ENCODE peak calls at places on chromosomes 12 and 14, in ten cellular contexts. One of them, this sample, is unnamed.

GRCh38 chr14:26867171-26867757 is 269.4 kb upstream of the NOVA1 start:
- DNase-seq in A673: no peak
- DNase-seq in A549: no peak
- DNase-seq in suprapubic skin: no peak
- DNase-seq in fibroblast of the aortic adventitia: peak
- DNase-seq in brain microvascular endothelial cell: no peak
- DNase-seq in Calu3: no peak
- DNase-seq in tibial nerve: no peak
- DNase-seq in GM20000: no peak
- DNase-seq in type B pancreatic cell: no peak
- DNase-seq in this sample: no peak

GRCh38 chr12:6295187-6295811 is 15.2 kb upstream of the PLEKHG6 start:
- DNase-seq in A673: no peak
- DNase-seq in A549: peak
- DNase-seq in suprapubic skin: peak
- DNase-seq in fibroblast of the aortic adventitia: peak
- DNase-seq in brain microvascular endothelial cell: peak
- DNase-seq in Calu3: peak
- DNase-seq in tibial nerve: no peak
- DNase-seq in GM20000: no peak
- DNase-seq in type B pancreatic cell: no peak
- DNase-seq in this sample: no peak

GRCh38 chr12:67648306-67649164 is at the start of gene DYRK2:
- DNase-seq in A673: peak
- DNase-seq in A549: peak
- DNase-seq in suprapubic skin: peak
- DNase-seq in fibroblast of the aortic adventitia: peak
- DNase-seq in brain microvascular endothelial cell: peak
- DNase-seq in Calu3: peak
- DNase-seq in tibial nerve: peak
- DNase-seq in GM20000: peak
- DNase-seq in type B pancreatic cell: peak
- DNase-seq in this sample: peak

GRCh38 chr14:93480867-93481266 is 50.1 kb downstream of the UNC79 start:
- DNase-seq in A673: peak
- DNase-seq in A549: no peak
- DNase-seq in suprapubic skin: no peak
- DNase-seq in fibroblast of the aortic adventitia: no peak
- DNase-seq in brain microvascular endothelial cell: no peak
- DNase-seq in Calu3: no peak
- DNase-seq in tibial nerve: no peak
- DNase-seq in GM20000: no peak
- DNase-seq in type B pancreatic cell: no peak
- DNase-seq in this sample: no peak

GRCh38 chr12:28631831-28632230 is 441.6 kb downstream of the CCDC91 start:
- DNase-seq in A673: no peak
- DNase-seq in A549: no peak
- DNase-seq in suprapubic skin: no peak
- DNase-seq in fibroblast of the aortic adventitia: no peak
- DNase-seq in brain microvascular endothelial cell: peak
- DNase-seq in Calu3: no peak
- DNase-seq in tibial nerve: no peak
- DNase-seq in GM20000: no peak
- DNase-seq in type B pancreatic cell: no peak
- DNase-seq in this sample: no peak

GRCh38 chr12:132622437-132623071 is 4.0 kb downstream of the P2RX2 start:
- DNase-seq in A673: peak
- DNase-seq in A549: no peak
- DNase-seq in suprapubic skin: peak
- DNase-seq in fibroblast of the aortic adventitia: peak
- DNase-seq in brain microvascular endothelial cell: peak
- DNase-seq in Calu3: no peak
- DNase-seq in tibial nerve: no peak
- DNase-seq in GM20000: no peak
- DNase-seq in type B pancreatic cell: peak
- DNase-seq in this sample: no peak

GRCh38 chr12:92570056-92570753 is 132.6 kb upstream of the PLEKHG7 start:
- DNase-seq in A673: peak
- DNase-seq in A549: peak
- DNase-seq in suprapubic skin: no peak
- DNase-seq in fibroblast of the aortic adventitia: peak
- DNase-seq in brain microvascular endothelial cell: peak
- DNase-seq in Calu3: peak
- DNase-seq in tibial nerve: no peak
- DNase-seq in GM20000: peak
- DNase-seq in type B pancreatic cell: no peak
- DNase-seq in this sample: no peak

GRCh38 chr12:129325566-129325965 is 472.3 kb downstream of the GLT1D1 start:
- DNase-seq in A673: no peak
- DNase-seq in A549: no peak
- DNase-seq in suprapubic skin: no peak
- DNase-seq in fibroblast of the aortic adventitia: no peak
- DNase-seq in brain microvascular endothelial cell: no peak
- DNase-seq in Calu3: no peak
- DNase-seq in tibial nerve: no peak
- DNase-seq in GM20000: no peak
- DNase-seq in type B pancreatic cell: no peak
- DNase-seq in this sample: no peak

GRCh38 chr12:18967814-18968213 is 161.7 kb upstream of the PLEKHA5 start:
- DNase-seq in A673: no peak
- DNase-seq in A549: no peak
- DNase-seq in suprapubic skin: no peak
- DNase-seq in fibroblast of the aortic adventitia: peak
- DNase-seq in brain microvascular endothelial cell: no peak
- DNase-seq in Calu3: no peak
- DNase-seq in tibial nerve: no peak
- DNase-seq in GM20000: no peak
- DNase-seq in type B pancreatic cell: no peak
- DNase-seq in this sample: no peak

DNA sequence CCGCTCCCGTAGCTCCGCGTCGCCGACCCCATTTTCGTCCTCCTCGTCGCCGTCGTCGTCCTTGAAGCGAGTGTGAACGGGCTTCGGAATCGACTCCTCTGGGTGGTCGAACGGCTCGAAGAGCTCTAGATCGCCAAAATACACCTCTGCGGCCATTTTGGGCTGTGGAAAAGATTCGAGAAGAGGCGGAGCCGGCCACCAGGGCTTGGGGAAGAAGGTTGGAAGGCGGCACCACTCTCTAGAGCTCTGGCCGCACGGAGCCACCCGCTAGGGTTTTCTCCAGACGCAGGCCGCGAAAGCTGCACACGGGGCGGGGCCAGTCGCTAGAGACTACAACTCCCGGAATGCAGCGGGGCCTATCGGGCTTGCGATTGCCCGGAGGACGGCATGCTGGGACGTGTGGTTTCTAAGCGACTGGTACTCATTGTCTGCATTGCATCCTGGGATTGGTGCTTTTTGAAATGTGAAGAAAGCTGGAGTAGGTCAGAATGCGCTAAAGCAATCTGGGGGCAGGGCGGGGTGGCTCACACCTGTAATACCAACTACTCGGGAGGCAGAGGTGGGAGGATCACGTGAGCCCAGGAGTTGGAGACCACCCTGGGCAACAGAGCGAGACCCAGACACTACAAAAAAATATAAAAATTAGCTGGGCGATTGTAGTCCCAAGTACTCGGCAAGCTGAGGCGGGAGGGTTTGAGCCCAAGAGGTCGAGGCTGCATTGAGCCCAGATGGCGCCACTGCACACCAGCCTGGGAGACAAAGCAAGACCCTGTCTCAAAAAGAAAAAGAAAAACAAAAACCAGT is at the start of gene ZCCHC8:
- DNase-seq in A673: peak
- DNase-seq in A549: peak
- DNase-seq in suprapubic skin: peak
- DNase-seq in fibroblast of the aortic adventitia: peak
- DNase-seq in brain microvascular endothelial cell: peak
- DNase-seq in Calu3: peak
- DNase-seq in tibial nerve: peak
- DNase-seq in GM20000: peak
- DNase-seq in type B pancreatic cell: peak
- DNase-seq in this sample: peak
- TF ChIP-seq CTCF in A673: no peak
- TF ChIP-seq CTCF in A549: peak
- TF ChIP-seq CTCF in suprapubic skin: no peak
- TF ChIP-seq CTCF in fibroblast of the aortic adventitia: peak
- TF ChIP-seq CTCF in brain microvascular endothelial cell: peak
- TF ChIP-seq CTCF in Calu3: no peak
- TF ChIP-seq CTCF in tibial nerve: peak
- TF ChIP-seq CTCF in GM20000: no peak
- TF ChIP-seq CTCF in type B pancreatic cell: peak
- TF ChIP-seq CTCF in this sample: no peak

GRCh38 chr14:87014854-87015253 is 978.1 kb downstream of the GALC start:
- DNase-seq in A673: peak
- DNase-seq in A549: no peak
- DNase-seq in suprapubic skin: no peak
- DNase-seq in fibroblast of the aortic adventitia: no peak
- DNase-seq in brain microvascular endothelial cell: no peak
- DNase-seq in Calu3: no peak
- DNase-seq in tibial nerve: no peak
- DNase-seq in GM20000: no peak
- DNase-seq in type B pancreatic cell: no peak
- DNase-seq in this sample: no peak
- TF ChIP-seq CTCF in A673: peak
- TF ChIP-seq CTCF in A549: no peak
- TF ChIP-seq CTCF in suprapubic skin: no peak
- TF ChIP-seq CTCF in fibroblast of the aortic adventitia: no peak
- TF ChIP-seq CTCF in brain microvascular endothelial cell: no peak
- TF ChIP-seq CTCF in Calu3: no peak
- TF ChIP-seq CTCF in tibial nerve: no peak
- TF ChIP-seq CTCF in GM20000: no peak
- TF ChIP-seq CTCF in type B pancreatic cell: no peak
- TF ChIP-seq CTCF in this sample: peak

GRCh38 chr14:106790189-106791036 is 1264.0 kb downstream of the TMEM121 start:
- DNase-seq in A673: peak
- DNase-seq in A549: peak
- DNase-seq in suprapubic skin: no peak
- DNase-seq in fibroblast of the aortic adventitia: no peak
- DNase-seq in brain microvascular endothelial cell: no peak
- DNase-seq in Calu3: peak
- DNase-seq in tibial nerve: no peak
- DNase-seq in GM20000: peak
- DNase-seq in type B pancreatic cell: no peak
- DNase-seq in this sample: no peak
- TF ChIP-seq CTCF in A673: peak
- TF ChIP-seq CTCF in A549: peak
- TF ChIP-seq CTCF in suprapubic skin: peak
- TF ChIP-seq CTCF in fibroblast of the aortic adventitia: peak
- TF ChIP-seq CTCF in brain microvascular endothelial cell: peak
- TF ChIP-seq CTCF in Calu3: peak
- TF ChIP-seq CTCF in tibial nerve: peak
- TF ChIP-seq CTCF in GM20000: peak
- TF ChIP-seq CTCF in type B pancreatic cell: peak
- TF ChIP-seq CTCF in this sample: no peak

GRCh38 chr12:123524378-123524777 is 9.1 kb downstream of the RILPL1 start:
- DNase-seq in A673: no peak
- DNase-seq in A549: no peak
- DNase-seq in suprapubic skin: no peak
- DNase-seq in fibroblast of the aortic adventitia: no peak
- DNase-seq in brain microvascular endothelial cell: no peak
- DNase-seq in Calu3: no peak
- DNase-seq in tibial nerve: no peak
- DNase-seq in GM20000: no peak
- DNase-seq in type B pancreatic cell: no peak
- DNase-seq in this sample: no peak

GRCh38 chr12:123523518-123523917 is 10.0 kb downstream of the RILPL1 start:
- DNase-seq in A673: no peak
- DNase-seq in A549: no peak
- DNase-seq in suprapubic skin: no peak
- DNase-seq in fibroblast of the aortic adventitia: no peak
- DNase-seq in brain microvascular endothelial cell: no peak
- DNase-seq in Calu3: no peak
- DNase-seq in tibial nerve: no peak
- DNase-seq in GM20000: no peak
- DNase-seq in type B pancreatic cell: no peak
- DNase-seq in this sample: no peak

GRCh38 chr12:123529636-123530035 is 3.9 kb downstream of the RILPL1 start:
- DNase-seq in A673: no peak
- DNase-seq in A549: no peak
- DNase-seq in suprapubic skin: no peak
- DNase-seq in fibroblast of the aortic adventitia: no peak
- DNase-seq in brain microvascular endothelial cell: no peak
- DNase-seq in Calu3: no peak
- DNase-seq in tibial nerve: no peak
- DNase-seq in GM20000: no peak
- DNase-seq in type B pancreatic cell: no peak
- DNase-seq in this sample: no peak

GRCh38 chr12:123528858-123529257 is 4.7 kb downstream of the RILPL1 start:
- DNase-seq in A673: no peak
- DNase-seq in A549: no peak
- DNase-seq in suprapubic skin: no peak
- DNase-seq in fibroblast of the aortic adventitia: no peak
- DNase-seq in brain microvascular endothelial cell: no peak
- DNase-seq in Calu3: no peak
- DNase-seq in tibial nerve: no peak
- DNase-seq in GM20000: no peak
- DNase-seq in type B pancreatic cell: no peak
- DNase-seq in this sample: no peak

DNA sequence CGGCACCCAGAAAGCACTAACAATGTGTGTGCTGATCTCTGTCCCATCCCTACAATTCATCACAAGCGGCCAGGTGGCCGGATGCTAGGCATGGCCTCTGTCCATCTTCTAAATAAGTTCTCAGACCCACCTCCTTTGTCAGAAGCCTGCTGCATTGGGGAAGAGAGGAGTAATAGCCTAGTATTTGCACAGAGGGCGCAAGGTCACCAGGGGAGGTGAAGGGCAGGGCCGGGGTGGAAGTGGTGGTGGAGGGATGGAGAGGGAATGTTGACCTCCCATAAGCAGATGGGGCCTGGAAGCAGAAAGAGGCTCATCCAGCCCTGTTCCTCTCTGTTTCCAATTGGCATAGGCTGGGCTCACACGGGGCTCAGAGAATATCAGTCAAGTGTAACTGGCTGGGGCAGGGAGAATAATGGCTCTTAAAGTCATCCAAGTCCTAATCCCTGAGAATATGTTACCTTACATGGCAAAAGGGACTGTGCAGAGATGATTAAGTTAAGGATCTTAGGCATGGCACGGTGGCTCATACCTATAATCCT is 6.9 kb downstream of the RILPL1 start:
- DNase-seq in A673: no peak
- DNase-seq in A549: no peak
- DNase-seq in suprapubic skin: no peak
- DNase-seq in fibroblast of the aortic adventitia: no peak
- DNase-seq in brain microvascular endothelial cell: no peak
- DNase-seq in Calu3: no peak
- DNase-seq in tibial nerve: no peak
- DNase-seq in GM20000: no peak
- DNase-seq in type B pancreatic cell: no peak
- DNase-seq in this sample: no peak
- TF ChIP-seq CTCF in A673: no peak
- TF ChIP-seq CTCF in A549: no peak
- TF ChIP-seq CTCF in suprapubic skin: no peak
- TF ChIP-seq CTCF in fibroblast of the aortic adventitia: no peak
- TF ChIP-seq CTCF in brain microvascular endothelial cell: no peak
- TF ChIP-seq CTCF in Calu3: no peak
- TF ChIP-seq CTCF in tibial nerve: no peak
- TF ChIP-seq CTCF in GM20000: no peak
- TF ChIP-seq CTCF in type B pancreatic cell: no peak
- TF ChIP-seq CTCF in this sample: no peak

This sample was measured in osteocyte.